ENCODE peak calls at places on chromosomes 1 and 21, in ten cellular contexts. I, G, N, F, Z, P, A, U, O and J are unnamed samples.

GRCh38 chr1:8263806-8264205 is 54.1 kb upstream of the SLC45A1 start:
- DNase-seq in F (no peak), O (no peak), I (no peak), N (no peak), G (no peak), A (no peak), P (no peak), U (no peak), Z (no peak), J (no peak)

GRCh38 chr1:42420145-42420544 is 35.7 kb downstream of the ZMYND12 start:
- DNase-seq in I (no peak), Z (no peak), F (no peak), O (no peak), G (no peak), N (no peak), U (no peak), A (no peak), P (no peak), J (no peak)

GRCh38 chr1:203216274-203217138 is 13.0 kb downstream of the CHIT1 start:
- DNase-seq in G (peak; percentile 65), A (peak; percentile 41), F (peak; percentile 33), I (no peak), P (peak; percentile 77), Z (peak; percentile 47), U (peak; percentile 68), O (no peak), N (peak; percentile 56), J (peak; percentile 60)

GRCh38 chr1:23867542-23867952 is 543 bp downstream of the FUCA1 start:
- DNase-seq in O (no peak), A (no peak), I (no peak), Z (no peak), U (peak; percentile 41), G (no peak), N (no peak), P (no peak), F (no peak), J (no peak)

GRCh38 chr1:21325731-21326387 is 35.6 kb upstream of the ECE1 start:
- DNase-seq in Z (no peak), U (no peak), G (no peak), I (no peak), A (no peak), P (no peak), F (no peak), O (no peak), N (no peak), J (no peak)

GRCh38 chr1:203582568-203582967 is 44.1 kb upstream of the ATP2B4 start:
- DNase-seq in F (no peak), A (no peak), N (no peak), O (no peak), I (no peak), U (no peak), G (no peak), Z (no peak), P (no peak), J (no peak)

GRCh38 chr1:203273869-203274602 is 31.3 kb upstream of the BTG2 start:
- DNase-seq in N (no peak), F (no peak), O (no peak), Z (no peak), G (no peak), U (no peak), A (peak; percentile 49), I (no peak), P (no peak), J (no peak)

GRCh38 chr1:5637171-5637570 is 355.1 kb downstream of the NPHP4 start:
- DNase-seq in I (no peak), U (peak; percentile 50), Z (peak; percentile 14), A (no peak), N (no peak), F (no peak), G (peak; percentile 8), P (no peak), O (no peak), J (peak; percentile 18)

GRCh38 chr1:44557756-44558155 is 116.5 kb downstream of the TMEM53 start:
- DNase-seq in Z (no peak), A (no peak), G (no peak), P (no peak), U (no peak), I (no peak), O (peak; percentile 17), F (no peak), N (peak; percentile 58), J (no peak)

GRCh38 chr21:45265721-45266517 is 21.8 kb downstream of the POFUT2 start:
- DNase-seq in N (no peak), A (no peak), G (no peak), U (no peak), P (no peak), O (peak; percentile 71), I (no peak), Z (no peak), F (no peak), J (no peak)

GRCh38 chr1:156797212-156797871 is 19.3 kb downstream of the SH2D2A start:
- DNase-seq in F (peak; percentile 26), O (no peak), U (peak; percentile 38), A (no peak), Z (peak; percentile 62), N (peak; percentile 41), P (peak; percentile 60), I (peak; percentile 27), G (peak; percentile 68), J (peak; percentile 33)

GRCh38 chr1:164210211-164210739 is 348.7 kb upstream of the PBX1 start:
- DNase-seq in U (no peak), G (no peak), P (no peak), A (no peak), F (no peak), N (no peak), I (no peak), O (no peak), Z (no peak), J (no peak)

GRCh38 chr21:39531777-39532333 is 80.1 kb downstream of the SH3BGR start:
- DNase-seq in O (no peak), G (no peak), A (no peak), Z (no peak), F (no peak), P (no peak), N (no peak), U (no peak), I (no peak), J (peak; percentile 7)